ENCODE peak calls at places on chromosomes 12 and 14, in five cellular contexts. Q is adrenal gland, N is aorta, V is osteoblast, Y is fibroblast of lung. C is an unnamed sample.
A peak's percentile ranks its signal among the peaks of the same experiment; 100 is the strongest.

GRCh38 chr14:22887260-22887989 is 4.4 kb downstream of the REM2 start:
- DNase-seq in Q (peak; percentile 82), N (no peak), V (peak; percentile 90), Y (peak; percentile 90), C (no peak)

GRCh38 chr12:65778268-65779090 is 45.8 kb upstream of the HMGA2 start:
- DNase-seq in Q (no peak), N (no peak), V (peak; percentile 27), Y (peak; percentile 57), C (no peak)

GRCh38 chr14:75826599-75826998 is 155.2 kb downstream of the TGFB3 start:
- DNase-seq in Q (no peak), N (no peak), V (no peak), Y (peak; percentile 38), C (no peak)

GRCh38 chr12:92702754-92703679 is at the start of gene PLEKHG7:
- DNase-seq in Q (no peak), N (no peak), V (no peak), Y (no peak), C (no peak)

GRCh38 chr14:24701031-24701430 is 67.0 kb upstream of the GZMB start:
- DNase-seq in Q (no peak), N (no peak), V (no peak), Y (no peak), C (no peak)

GRCh38 chr12:9064201-9064814 is 51.4 kb downstream of the A2M start:
- DNase-seq in Q (peak; percentile 77), N (peak; percentile 76), V (peak; percentile 89), Y (peak; percentile 77), C (peak; percentile 84)

GRCh38 chr12:6074979-6075585 is 49.4 kb downstream of the VWF start:
- DNase-seq in Q (peak; percentile 59), N (peak; percentile 63), V (peak; percentile 73), Y (no peak), C (peak; percentile 71)

GRCh38 chr12:5014269-5014668 is 29.4 kb upstream of the KCNA5 start:
- DNase-seq in Q (no peak), N (no peak), V (no peak), Y (peak; percentile 15), C (no peak)

GRCh38 chr12:4518106-4518728 is 20.5 kb upstream of the RAD51AP1 start:
- DNase-seq in Q (no peak), N (no peak), V (peak; percentile 52), Y (peak; percentile 55), C (no peak)

GRCh38 chr12:124261885-124262284 is 33.0 kb upstream of the RFLNA start:
- DNase-seq in Q (no peak), N (no peak), V (no peak), Y (no peak), C (no peak)

GRCh38 chr14:72801841-72802587 is 91.9 kb downstream of the DPF3 start:
- DNase-seq in Q (no peak), N (no peak), V (peak; percentile 29), Y (no peak), C (no peak)

GRCh38 chr12:57232156-57232756 is 2.7 kb downstream of the SHMT2 start:
- DNase-seq in Q (no peak), N (peak; percentile 64), V (peak; percentile 75), Y (no peak), C (peak; percentile 17)

GRCh38 chr14:36161781-36162180 is 14.7 kb downstream of the PTCSC3 start:
- DNase-seq in Q (no peak), N (no peak), V (no peak), Y (no peak), C (no peak)

GRCh38 chr12:85029456-85029855 is 6.6 kb downstream of the TSPAN19 start:
- DNase-seq in Q (no peak), N (no peak), V (no peak), Y (peak; percentile 59), C (no peak)

GRCh38 chr14:52080817-52081755 is 12.2 kb upstream of the NID2 start:
- DNase-seq in Q (peak; percentile 58), N (no peak), V (peak; percentile 65), Y (peak; percentile 92), C (peak; percentile 61)

GRCh38 chr12:80937391-80938238 is at the start of gene LIN7A:
- DNase-seq in Q (no peak), N (peak; percentile 51), V (peak; percentile 80), Y (peak; percentile 63), C (peak; percentile 83)

GRCh38 chr14:34930591-34931069 is 52.2 kb upstream of the SRP54 start:
- DNase-seq in Q (no peak), N (no peak), V (no peak), Y (no peak), C (no peak)

GRCh38 chr14:36717363-36717762 is 55.7 kb downstream of the PAX9 start:
- DNase-seq in Q (no peak), N (no peak), V (no peak), Y (no peak), C (no peak)

GRCh38 chr14:104436741-104437701 is 142.5 kb upstream of the C14orf180 start:
- DNase-seq in Q (no peak), N (no peak), V (peak; percentile 62), Y (no peak), C (no peak)

GRCh38 chr12:3820122-3820521 is 53.1 kb downstream of the PARP11 start:
- DNase-seq in Q (no peak), N (no peak), V (no peak), Y (peak; percentile 17), C (no peak)

GRCh38 chr12:109768901-109769670 is 55.5 kb downstream of the FAM222A start:
- DNase-seq in Q (no peak), N (no peak), V (no peak), Y (no peak), C (no peak)

GRCh38 chr14:19729359-19729758 is 14.0 kb upstream of the OR4Q3 start:
- DNase-seq in Q (no peak), N (no peak), V (no peak), Y (no peak), C (no peak)

GRCh38 chr12:80151131-80151530 is 51.8 kb downstream of the OTOGL start:
- DNase-seq in Q (no peak), N (no peak), V (no peak), Y (no peak), C (no peak)

GRCh38 chr12:117968826-117969659 is at the start of gene KSR2:
- DNase-seq in Q (no peak), N (no peak), V (peak; percentile 87), Y (no peak), C (no peak)

GRCh38 chr12:6426882-6427671 is 17.7 kb upstream of the CD27 start:
- DNase-seq in Q (no peak), N (no peak), V (no peak), Y (no peak), C (no peak)

GRCh38 chr12:98110516-98110915 is 404.9 kb upstream of the TMPO start:
- DNase-seq in Q (no peak), N (no peak), V (no peak), Y (no peak), C (no peak)
- H3K27ac ChIP-seq in Q (no peak overlapping the region), N (no peak overlapping the region), V (no peak overlapping the region), Y (no peak overlapping the region), C (no peak overlapping the region)

DNA sequence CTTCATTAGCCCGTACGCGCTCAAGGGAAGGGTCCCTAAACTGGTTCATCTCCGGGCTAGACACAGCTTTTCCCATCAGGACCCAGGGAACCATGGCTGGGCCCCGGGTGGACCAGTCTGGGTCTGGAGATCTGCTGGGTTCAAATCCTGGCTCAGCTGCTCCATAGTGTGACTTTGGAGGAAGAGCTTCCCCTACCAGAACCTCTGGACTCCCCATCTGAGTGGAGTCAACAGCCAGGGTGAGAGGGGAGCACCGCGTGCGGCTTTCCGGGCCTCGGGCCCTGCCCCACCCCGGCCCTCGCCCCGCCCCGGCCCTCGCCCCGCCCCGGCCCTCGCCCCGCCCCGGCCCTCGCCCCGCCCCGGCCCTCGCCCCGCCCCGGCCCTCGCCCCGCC is 41.2 kb downstream of the BEGAIN start:
- DNase-seq in Q (no peak), N (no peak), V (no peak), Y (no peak), C (no peak)
- H3K4me3 ChIP-seq in Q (no peak overlapping the region), N (no peak overlapping the region), V (no peak overlapping the region), Y (peak overlapping the region; percentile 14), C (peak overlapping the region; percentile 53)

DNA sequence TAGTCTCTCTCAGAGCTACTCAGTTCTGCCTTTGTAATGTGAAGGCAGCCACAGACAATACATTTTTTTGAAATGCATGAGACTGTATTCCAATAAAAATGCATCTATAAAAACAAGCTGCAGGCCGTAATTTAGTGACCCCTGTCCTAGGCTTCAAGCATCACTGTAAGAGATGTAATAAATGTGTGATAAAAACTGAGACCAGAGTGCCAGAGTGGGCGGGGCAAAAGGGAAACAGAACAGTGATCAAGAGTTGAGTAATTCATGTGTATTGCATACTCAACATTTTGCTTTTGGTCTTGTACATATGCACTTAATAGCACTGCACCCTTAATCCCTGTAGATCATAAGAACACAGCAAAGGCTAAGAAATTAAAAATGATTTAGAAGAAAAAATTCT is 743.5 kb downstream of the DIO2 start:
- DNase-seq in Q (no peak), N (no peak), V (no peak), Y (peak; percentile 14), C (peak; percentile 46)
- H3K4me1 ChIP-seq in Q (no peaks in the 10 kb centered on the region), N (no peaks in the 10 kb centered on the region), V (no peaks in the 10 kb centered on the region), Y (no peaks in the 10 kb centered on the region), C (no peaks in the 10 kb centered on the region)

DNA sequence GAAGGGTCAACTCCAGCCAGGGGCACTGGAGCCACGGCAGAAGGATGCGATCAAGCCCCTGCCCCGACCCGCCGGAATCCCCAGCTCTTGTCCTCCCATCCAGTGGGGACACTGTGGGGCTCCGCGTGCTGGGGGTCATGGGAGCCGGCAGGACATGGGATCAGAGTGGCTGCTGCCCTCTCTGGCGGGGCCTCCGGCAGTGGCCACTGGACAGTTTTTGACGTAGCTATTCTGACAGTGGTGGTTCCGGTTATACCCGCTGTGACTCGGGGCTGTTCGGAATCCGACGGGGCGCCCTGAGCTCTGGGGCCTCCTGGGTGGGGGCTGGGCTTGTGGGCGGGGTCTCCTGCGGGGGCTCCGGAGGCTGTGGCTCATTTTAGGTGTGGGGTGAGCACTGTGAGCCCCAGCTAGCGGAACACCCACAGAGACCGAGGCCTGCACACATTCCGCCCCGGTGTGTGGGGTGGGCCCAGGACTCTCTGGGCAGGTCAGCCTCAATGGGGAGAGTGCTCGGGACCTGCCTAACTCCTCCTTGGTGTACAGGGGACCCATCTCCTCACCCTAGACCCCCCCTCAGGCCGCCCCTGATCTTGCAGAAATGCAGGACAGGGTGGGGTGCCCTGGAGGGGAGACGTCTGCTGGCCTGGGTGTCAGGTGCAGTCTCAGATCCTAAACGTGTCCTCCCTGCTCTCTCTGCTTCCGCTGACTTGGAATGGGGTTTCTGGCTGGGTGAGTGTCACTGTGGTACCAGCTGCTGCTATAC is 374.2 kb downstream of the TMEM121 start:
- DNase-seq in Q (no peak), N (peak; percentile 36), V (peak; percentile 73), Y (no peak), C (peak; percentile 28)
- H3K27ac ChIP-seq in Q (no peak overlapping the region), N (no peak overlapping the region), V (no peak overlapping the region), Y (no peak overlapping the region), C (no peak overlapping the region)

C was measured in right cardiac atrium.